ENCODE peak calls at places on chromosomes 3 and 15, in eight cellular contexts. One of them, this sample, is unnamed.

GRCh38 chr3:155308831-155309230 is 15.3 kb upstream of the STRIT1 start:
- DNase-seq in cardiac septum: no peak
- DNase-seq in A673: no peak
- DNase-seq in H4: no peak
- DNase-seq in foreskin melanocyte: no peak
- DNase-seq in epithelial cell of esophagus: peak; percentile 22
- DNase-seq in activated CD8-positive, alpha-beta memory T cell treated with anti-CD3 and anti-CD28 coated beads, Interleukin-2, amount 50 U/mL, for 4 hours: no peak
- DNase-seq in GM03348: no peak
- DNase-seq in this sample: no peak

GRCh38 chr15:95687686-95688085 is 642.8 kb upstream of the NR2F2 start:
- DNase-seq in cardiac septum: no peak
- DNase-seq in A673: no peak
- DNase-seq in H4: no peak
- DNase-seq in foreskin melanocyte: no peak
- DNase-seq in epithelial cell of esophagus: peak; percentile 17
- DNase-seq in activated CD8-positive, alpha-beta memory T cell treated with anti-CD3 and anti-CD28 coated beads, Interleukin-2, amount 50 U/mL, for 4 hours: no peak
- DNase-seq in GM03348: no peak
- DNase-seq in this sample: no peak

GRCh38 chr15:91926871-91927270 is 73.4 kb downstream of the SLCO3A1 start:
- DNase-seq in cardiac septum: no peak
- DNase-seq in A673: peak; percentile 76
- DNase-seq in H4: no peak
- DNase-seq in foreskin melanocyte: no peak
- DNase-seq in epithelial cell of esophagus: no peak
- DNase-seq in activated CD8-positive, alpha-beta memory T cell treated with anti-CD3 and anti-CD28 coated beads, Interleukin-2, amount 50 U/mL, for 4 hours: no peak
- DNase-seq in GM03348: peak; percentile 52
- DNase-seq in this sample: no peak

GRCh38 chr15:58344164-58345070 is 87.4 kb upstream of the LIPC start:
- DNase-seq in cardiac septum: no peak
- DNase-seq in A673: no peak
- DNase-seq in H4: peak; percentile 19
- DNase-seq in foreskin melanocyte: no peak
- DNase-seq in epithelial cell of esophagus: no peak
- DNase-seq in activated CD8-positive, alpha-beta memory T cell treated with anti-CD3 and anti-CD28 coated beads, Interleukin-2, amount 50 U/mL, for 4 hours: no peak
- DNase-seq in GM03348: no peak
- DNase-seq in this sample: no peak

GRCh38 chr15:90598053-90598577 is 68.4 kb downstream of the CRTC3 start:
- DNase-seq in cardiac septum: peak; percentile 84
- DNase-seq in A673: no peak
- DNase-seq in H4: no peak
- DNase-seq in foreskin melanocyte: no peak
- DNase-seq in epithelial cell of esophagus: no peak
- DNase-seq in activated CD8-positive, alpha-beta memory T cell treated with anti-CD3 and anti-CD28 coated beads, Interleukin-2, amount 50 U/mL, for 4 hours: no peak
- DNase-seq in GM03348: no peak
- DNase-seq in this sample: no peak

GRCh38 chr3:30548605-30549004 is 57.8 kb upstream of the TGFBR2 start:
- DNase-seq in cardiac septum: no peak
- DNase-seq in A673: peak; percentile 40
- DNase-seq in H4: no peak
- DNase-seq in foreskin melanocyte: no peak
- DNase-seq in epithelial cell of esophagus: peak; percentile 74
- DNase-seq in activated CD8-positive, alpha-beta memory T cell treated with anti-CD3 and anti-CD28 coated beads, Interleukin-2, amount 50 U/mL, for 4 hours: peak; percentile 22
- DNase-seq in GM03348: no peak
- DNase-seq in this sample: no peak

GRCh38 chr3:105944721-105945120 is 75.9 kb upstream of the CBLB start:
- DNase-seq in cardiac septum: no peak
- DNase-seq in A673: no peak
- DNase-seq in H4: peak; percentile 15
- DNase-seq in foreskin melanocyte: no peak
- DNase-seq in epithelial cell of esophagus: peak; percentile 94
- DNase-seq in activated CD8-positive, alpha-beta memory T cell treated with anti-CD3 and anti-CD28 coated beads, Interleukin-2, amount 50 U/mL, for 4 hours: no peak
- DNase-seq in GM03348: peak; percentile 54
- DNase-seq in this sample: no peak

GRCh38 chr15:96521386-96521785 is 190.9 kb downstream of the NR2F2 start:
- DNase-seq in cardiac septum: no peak
- DNase-seq in A673: no peak
- DNase-seq in H4: no peak
- DNase-seq in foreskin melanocyte: no peak
- DNase-seq in epithelial cell of esophagus: no peak
- DNase-seq in activated CD8-positive, alpha-beta memory T cell treated with anti-CD3 and anti-CD28 coated beads, Interleukin-2, amount 50 U/mL, for 4 hours: no peak
- DNase-seq in GM03348: no peak
- DNase-seq in this sample: no peak

GRCh38 chr3:30933478-30934207 is 39.2 kb upstream of the GADL1 start:
- DNase-seq in cardiac septum: no peak
- DNase-seq in A673: no peak
- DNase-seq in H4: no peak
- DNase-seq in foreskin melanocyte: no peak
- DNase-seq in epithelial cell of esophagus: no peak
- DNase-seq in activated CD8-positive, alpha-beta memory T cell treated with anti-CD3 and anti-CD28 coated beads, Interleukin-2, amount 50 U/mL, for 4 hours: no peak
- DNase-seq in GM03348: no peak
- DNase-seq in this sample: no peak

GRCh38 chr15:30992073-30992363 is 590 bp upstream of the MTMR10 start:
- DNase-seq in cardiac septum: no peak
- DNase-seq in A673: no peak
- DNase-seq in H4: peak; percentile 8
- DNase-seq in foreskin melanocyte: no peak
- DNase-seq in epithelial cell of esophagus: peak; percentile 39
- DNase-seq in activated CD8-positive, alpha-beta memory T cell treated with anti-CD3 and anti-CD28 coated beads, Interleukin-2, amount 50 U/mL, for 4 hours: no peak
- DNase-seq in GM03348: no peak
- DNase-seq in this sample: no peak

GRCh38 chr15:95946241-95946640 is 384.3 kb upstream of the NR2F2 start:
- DNase-seq in cardiac septum: no peak
- DNase-seq in A673: no peak
- DNase-seq in H4: no peak
- DNase-seq in foreskin melanocyte: no peak
- DNase-seq in epithelial cell of esophagus: no peak
- DNase-seq in activated CD8-positive, alpha-beta memory T cell treated with anti-CD3 and anti-CD28 coated beads, Interleukin-2, amount 50 U/mL, for 4 hours: no peak
- DNase-seq in GM03348: peak; percentile 48
- DNase-seq in this sample: no peak

GRCh38 chr3:44016818-44017217 is 224.9 kb upstream of the TOPAZ1 start:
- DNase-seq in cardiac septum: no peak
- DNase-seq in A673: no peak
- DNase-seq in H4: peak; percentile 33
- DNase-seq in foreskin melanocyte: no peak
- DNase-seq in epithelial cell of esophagus: no peak
- DNase-seq in activated CD8-positive, alpha-beta memory T cell treated with anti-CD3 and anti-CD28 coated beads, Interleukin-2, amount 50 U/mL, for 4 hours: no peak
- DNase-seq in GM03348: no peak
- DNase-seq in this sample: no peak

GRCh38 chr15:100768501-100768931 is 111.1 kb upstream of the ALDH1A3 start:
- DNase-seq in cardiac septum: peak; percentile 58
- DNase-seq in A673: no peak
- DNase-seq in H4: no peak
- DNase-seq in foreskin melanocyte: no peak
- DNase-seq in epithelial cell of esophagus: no peak
- DNase-seq in activated CD8-positive, alpha-beta memory T cell treated with anti-CD3 and anti-CD28 coated beads, Interleukin-2, amount 50 U/mL, for 4 hours: no peak
- DNase-seq in GM03348: peak; percentile 5
- DNase-seq in this sample: no peak

GRCh38 chr3:24365168-24365567 is 129.5 kb downstream of the THRB start:
- DNase-seq in cardiac septum: no peak
- DNase-seq in A673: peak; percentile 6
- DNase-seq in H4: peak; percentile 88
- DNase-seq in foreskin melanocyte: peak; percentile 25
- DNase-seq in epithelial cell of esophagus: peak; percentile 97
- DNase-seq in activated CD8-positive, alpha-beta memory T cell treated with anti-CD3 and anti-CD28 coated beads, Interleukin-2, amount 50 U/mL, for 4 hours: no peak
- DNase-seq in GM03348: peak; percentile 44
- DNase-seq in this sample: no peak

GRCh38 chr3:145259166-145259565 is 901.8 kb downstream of the PLOD2 start:
- DNase-seq in cardiac septum: no peak
- DNase-seq in A673: no peak
- DNase-seq in H4: no peak
- DNase-seq in foreskin melanocyte: no peak
- DNase-seq in epithelial cell of esophagus: no peak
- DNase-seq in activated CD8-positive, alpha-beta memory T cell treated with anti-CD3 and anti-CD28 coated beads, Interleukin-2, amount 50 U/mL, for 4 hours: no peak
- DNase-seq in GM03348: no peak
- DNase-seq in this sample: no peak

GRCh38 chr3:126499401-126499800 is 18.2 kb downstream of the UROC1 start:
- DNase-seq in cardiac septum: no peak
- DNase-seq in A673: no peak
- DNase-seq in H4: no peak
- DNase-seq in foreskin melanocyte: no peak
- DNase-seq in epithelial cell of esophagus: no peak
- DNase-seq in activated CD8-positive, alpha-beta memory T cell treated with anti-CD3 and anti-CD28 coated beads, Interleukin-2, amount 50 U/mL, for 4 hours: no peak
- DNase-seq in GM03348: no peak
- DNase-seq in this sample: no peak

GRCh38 chr3:158152186-158152585 is 42.3 kb downstream of the RSRC1 start:
- DNase-seq in cardiac septum: no peak
- DNase-seq in A673: no peak
- DNase-seq in H4: no peak
- DNase-seq in foreskin melanocyte: no peak
- DNase-seq in epithelial cell of esophagus: peak; percentile 51
- DNase-seq in activated CD8-positive, alpha-beta memory T cell treated with anti-CD3 and anti-CD28 coated beads, Interleukin-2, amount 50 U/mL, for 4 hours: no peak
- DNase-seq in GM03348: peak; percentile 39
- DNase-seq in this sample: no peak

GRCh38 chr15:98889930-98890695 is 117.5 kb downstream of the PGPEP1L start:
- DNase-seq in cardiac septum: no peak
- DNase-seq in A673: peak; percentile 34
- DNase-seq in H4: peak; percentile 73
- DNase-seq in foreskin melanocyte: no peak
- DNase-seq in epithelial cell of esophagus: peak; percentile 94
- DNase-seq in activated CD8-positive, alpha-beta memory T cell treated with anti-CD3 and anti-CD28 coated beads, Interleukin-2, amount 50 U/mL, for 4 hours: no peak
- DNase-seq in GM03348: peak; percentile 70
- DNase-seq in this sample: no peak

GRCh38 chr3:149442845-149443544 is 31.5 kb upstream of the TM4SF4 start:
- DNase-seq in cardiac septum: no peak
- DNase-seq in A673: peak; percentile 29
- DNase-seq in H4: no peak
- DNase-seq in foreskin melanocyte: peak; percentile 37
- DNase-seq in epithelial cell of esophagus: peak; percentile 79
- DNase-seq in activated CD8-positive, alpha-beta memory T cell treated with anti-CD3 and anti-CD28 coated beads, Interleukin-2, amount 50 U/mL, for 4 hours: no peak
- DNase-seq in GM03348: peak; percentile 60
- DNase-seq in this sample: no peak

GRCh38 chr3:185332026-185332735 is 30.8 kb upstream of the MAP3K13 start:
- DNase-seq in cardiac septum: no peak
- DNase-seq in A673: peak; percentile 85
- DNase-seq in H4: peak; percentile 95
- DNase-seq in foreskin melanocyte: peak; percentile 71
- DNase-seq in epithelial cell of esophagus: peak; percentile 95
- DNase-seq in activated CD8-positive, alpha-beta memory T cell treated with anti-CD3 and anti-CD28 coated beads, Interleukin-2, amount 50 U/mL, for 4 hours: no peak
- DNase-seq in GM03348: peak; percentile 32
- DNase-seq in this sample: no peak

GRCh38 chr15:46938169-46938568 is 779.1 kb upstream of the SEMA6D start:
- DNase-seq in cardiac septum: no peak
- DNase-seq in A673: no peak
- DNase-seq in H4: no peak
- DNase-seq in foreskin melanocyte: no peak
- DNase-seq in epithelial cell of esophagus: no peak
- DNase-seq in activated CD8-positive, alpha-beta memory T cell treated with anti-CD3 and anti-CD28 coated beads, Interleukin-2, amount 50 U/mL, for 4 hours: no peak
- DNase-seq in GM03348: no peak
- DNase-seq in this sample: no peak

GRCh38 chr15:31333119-31333518 is 6.5 kb downstream of the KLF13 start:
- DNase-seq in cardiac septum: no peak
- DNase-seq in A673: no peak
- DNase-seq in H4: no peak
- DNase-seq in foreskin melanocyte: no peak
- DNase-seq in epithelial cell of esophagus: no peak
- DNase-seq in activated CD8-positive, alpha-beta memory T cell treated with anti-CD3 and anti-CD28 coated beads, Interleukin-2, amount 50 U/mL, for 4 hours: no peak
- DNase-seq in GM03348: no peak
- DNase-seq in this sample: no peak

GRCh38 chr3:111729087-111729846 is 129.8 kb upstream of the PHLDB2 start:
- DNase-seq in cardiac septum: peak; percentile 83
- DNase-seq in A673: no peak
- DNase-seq in H4: no peak
- DNase-seq in foreskin melanocyte: no peak
- DNase-seq in epithelial cell of esophagus: no peak
- DNase-seq in activated CD8-positive, alpha-beta memory T cell treated with anti-CD3 and anti-CD28 coated beads, Interleukin-2, amount 50 U/mL, for 4 hours: no peak
- DNase-seq in GM03348: peak; percentile 78
- DNase-seq in this sample: no peak

GRCh38 chr3:52786330-52787215 is 8.0 kb upstream of the ITIH3 start:
- DNase-seq in cardiac septum: no peak
- DNase-seq in A673: no peak
- DNase-seq in H4: no peak
- DNase-seq in foreskin melanocyte: no peak
- DNase-seq in epithelial cell of esophagus: no peak
- DNase-seq in activated CD8-positive, alpha-beta memory T cell treated with anti-CD3 and anti-CD28 coated beads, Interleukin-2, amount 50 U/mL, for 4 hours: no peak
- DNase-seq in GM03348: no peak
- DNase-seq in this sample: no peak

GRCh38 chr3:186054481-186055399 is 54.1 kb downstream of the ETV5 start:
- DNase-seq in cardiac septum: no peak
- DNase-seq in A673: peak; percentile 52
- DNase-seq in H4: no peak
- DNase-seq in foreskin melanocyte: no peak
- DNase-seq in epithelial cell of esophagus: no peak
- DNase-seq in activated CD8-positive, alpha-beta memory T cell treated with anti-CD3 and anti-CD28 coated beads, Interleukin-2, amount 50 U/mL, for 4 hours: no peak
- DNase-seq in GM03348: no peak
- DNase-seq in this sample: no peak

GRCh38 chr3:25604107-25604805 is 60.5 kb downstream of the TOP2B start:
- DNase-seq in cardiac septum: no peak
- DNase-seq in A673: peak; percentile 8
- DNase-seq in H4: peak; percentile 64
- DNase-seq in foreskin melanocyte: peak; percentile 84
- DNase-seq in epithelial cell of esophagus: peak; percentile 54
- DNase-seq in activated CD8-positive, alpha-beta memory T cell treated with anti-CD3 and anti-CD28 coated beads, Interleukin-2, amount 50 U/mL, for 4 hours: no peak
- DNase-seq in GM03348: peak; percentile 74
- DNase-seq in this sample: no peak

This sample was measured in effector CD8-positive, alpha-beta T cell.